ENCODE peak calls at places on chromosomes 4 and X, in seven cellular contexts. I is K562, J is IMR-90, W is OCI-LY7, G is PC-3, M is SK-N-SH, S is hepatocyte. C is an unnamed sample.

GRCh38 chr4:142434519-142435224 is 411.4 kb downstream of the INPP4B start:
- DNase-seq in M (no peak), W (no peak), J (no peak), I (no peak), G (no peak), S (no peak), C (no peak)

GRCh38 chrX:123215397-123216089 is 31.5 kb downstream of the GRIA3 start:
- DNase-seq in J (no peak), M (no peak), S (no peak), I (no peak), W (no peak), G (no peak), C (no peak)

GRCh38 chr4:100907465-100908454 is 389.9 kb upstream of the EMCN start:
- DNase-seq in G (peak; percentile 50), J (peak; percentile 5), M (no peak), W (no peak), S (no peak), I (no peak), C (no peak)

GRCh38 chr4:163895369-163896005 is 401.0 kb downstream of the TMA16 start:
- DNase-seq in I (no peak), J (no peak), W (no peak), S (no peak), G (no peak), M (no peak), C (no peak)

GRCh38 chr4:185039508-185040273 is 21.4 kb downstream of the HELT start:
- DNase-seq in M (peak; percentile 74), J (peak; percentile 68), S (peak; percentile 72), W (peak; percentile 80), G (peak; percentile 54), I (peak; percentile 75), C (peak; percentile 71)

GRCh38 chr4:161948026-161948770 is 215.6 kb downstream of the FSTL5 start:
- DNase-seq in M (no peak), W (no peak), S (no peak), J (no peak), I (no peak), G (no peak), C (no peak)

GRCh38 chr4:26861434-26862186 is 969 bp downstream of the STIM2 start:
- DNase-seq in S (peak; percentile 74), I (peak; percentile 52), G (peak; percentile 37), M (peak; percentile 61), J (peak; percentile 65), W (peak; percentile 97), C (peak; percentile 85)

GRCh38 chr4:40086421-40086820 is 29.8 kb downstream of the N4BP2 start:
- DNase-seq in M (no peak), W (no peak), G (no peak), J (no peak), I (no peak), S (no peak), C (no peak)

GRCh38 chr4:127936974-127937373 is 28.0 kb downstream of the MFSD8 start:
- DNase-seq in M (no peak), I (no peak), W (no peak), G (peak; percentile 21), J (peak; percentile 30), S (no peak), C (no peak)

GRCh38 chr4:109011241-109012031 is 248.6 kb upstream of the ETNPPL start:
- DNase-seq in W (no peak), G (no peak), M (no peak), J (no peak), S (no peak), I (no peak), C (no peak)

GRCh38 chr4:156983366-156983765 is 11.8 kb upstream of the PDGFC start:
- DNase-seq in I (no peak), W (no peak), J (peak; percentile 56), S (no peak), G (peak; percentile 41), M (no peak), C (peak; percentile 9)

GRCh38 chr4:621296-622070 is 3.9 kb upstream of the PDE6B start:
- DNase-seq in G (no peak), M (no peak), J (no peak), I (no peak), S (no peak), W (no peak), C (no peak)

GRCh38 chrX:45803383-45803921 is 602.8 kb upstream of the DIPK2B start:
- DNase-seq in W (no peak), I (no peak), J (peak; percentile 94), M (no peak), G (peak; percentile 95), S (no peak), C (no peak)

GRCh38 chr4:13888112-13888511 is 260.6 kb upstream of the BOD1L1 start:
- DNase-seq in S (no peak), I (no peak), G (peak; percentile 72), W (no peak), M (no peak), J (peak; percentile 93), C (no peak)

GRCh38 chr4:113645771-113646455 is 115.6 kb downstream of the CAMK2D start:
- DNase-seq in W (no peak), S (peak; percentile 75), I (peak; percentile 9), G (peak; percentile 89), M (no peak), J (peak; percentile 82), C (no peak)

GRCh38 chr4:11175374-11175773 is 253.3 kb downstream of the HS3ST1 start:
- DNase-seq in G (no peak), J (no peak), S (no peak), I (no peak), W (no peak), M (no peak), C (no peak)

GRCh38 chr4:20313237-20314030 is 61.7 kb downstream of the SLIT2 start:
- DNase-seq in W (peak; percentile 2), S (peak; percentile 46), G (no peak), M (no peak), I (no peak), J (no peak), C (peak; percentile 33)
- H3K4me2 ChIP-seq in W (no peak overlapping the region), S (no peak overlapping the region), G (no peak overlapping the region), M (no peak overlapping the region), I (no peak overlapping the region), J (no peak overlapping the region), C (no peak overlapping the region)

GRCh38 chr4:19776929-19777328 is 474.8 kb upstream of the SLIT2 start:
- DNase-seq in J (peak; percentile 17), S (no peak), G (peak; percentile 48), W (no peak), M (no peak), I (no peak), C (no peak)
- H3K9me3 ChIP-seq in J (no peaks in the 10 kb centered on the region), S (no peaks in the 10 kb centered on the region), G (no peaks in the 10 kb centered on the region), W (no peaks in the 10 kb centered on the region), M (no peaks in the 10 kb centered on the region), I (no peaks in the 10 kb centered on the region), C (no peaks in the 10 kb centered on the region)

DNA sequence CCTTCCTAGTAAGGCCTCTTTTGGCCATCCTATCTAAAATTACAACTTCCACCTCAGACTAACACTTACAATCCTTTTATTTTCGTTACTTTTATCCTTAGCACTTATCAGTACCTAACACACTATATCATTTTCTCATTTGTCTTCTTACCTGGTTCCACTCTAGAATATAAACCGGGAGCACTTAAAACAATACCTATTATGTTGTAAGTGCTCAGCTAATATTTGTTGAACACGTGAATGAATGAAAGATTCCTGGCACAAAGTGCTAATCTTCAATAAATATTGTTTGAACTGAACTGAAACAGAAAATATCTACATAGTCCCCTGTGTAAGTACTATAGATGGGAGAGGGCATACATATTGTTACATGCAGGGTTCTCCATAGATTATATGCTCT is 14.4 kb downstream of the MGARP start:
- DNase-seq in S (no peak), G (no peak), M (no peak), J (no peak), I (no peak), W (no peak), C (no peak)
- H3K4me2 ChIP-seq in S (peak overlapping the region; percentile 66), G (no peak overlapping the region), M (peak overlapping the region; percentile 74), J (no peak overlapping the region), I (no peak overlapping the region), W (peak overlapping the region; percentile 87), C (peak overlapping the region; percentile 77)

GRCh38 chrX:155873203-155873602 is 7.9 kb upstream of the VAMP7 start:
- DNase-seq in G (no peak), M (no peak), I (no peak), S (no peak), W (no peak), J (no peak), C (no peak)

GRCh38 chrX:155877288-155877687 is 3.9 kb upstream of the VAMP7 start:
- DNase-seq in M (no peak), S (no peak), I (no peak), W (peak; percentile 12), J (no peak), G (no peak), C (no peak)

GRCh38 chrX:155876704-155877103 is 4.4 kb upstream of the VAMP7 start:
- DNase-seq in M (no peak), I (no peak), G (no peak), W (peak; percentile 6), S (no peak), J (no peak), C (peak; percentile 40)

GRCh38 chrX:155871934-155872333 is 9.2 kb upstream of the VAMP7 start:
- DNase-seq in G (no peak), M (no peak), I (no peak), S (no peak), J (no peak), W (no peak), C (no peak)

DNA sequence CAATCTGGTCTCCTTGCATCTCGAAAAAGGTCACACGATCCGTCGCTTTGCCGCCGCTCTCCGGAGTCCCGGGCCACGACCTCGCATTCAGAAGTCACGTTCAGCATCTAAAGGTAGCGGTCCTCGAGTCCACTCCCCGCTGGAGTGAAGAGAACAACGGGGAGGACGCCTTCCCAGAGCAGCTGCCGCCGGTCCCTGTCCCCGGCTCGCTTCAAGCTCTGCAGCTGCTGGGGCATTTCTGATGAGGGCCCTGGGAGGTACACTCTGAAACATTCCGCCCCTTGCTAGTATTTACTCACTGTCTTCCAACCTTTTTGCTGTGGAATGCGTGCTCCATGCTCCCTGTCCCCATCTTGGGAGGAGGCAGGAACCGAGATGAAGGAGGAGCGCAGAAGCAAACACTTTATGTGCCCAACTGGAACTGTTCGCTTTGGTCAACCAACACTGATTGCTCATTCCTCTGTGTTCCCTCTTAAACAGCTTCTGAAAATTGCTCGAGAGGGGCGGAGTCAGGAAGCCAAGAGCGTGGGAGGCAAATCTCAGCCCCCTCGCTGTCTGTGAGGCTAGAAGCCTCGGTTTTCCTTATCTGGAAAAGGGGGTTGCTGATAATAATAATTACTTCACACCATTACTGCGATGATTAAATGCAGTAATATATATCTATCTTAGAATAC is 6.4 kb upstream of the VAMP7 start:
- DNase-seq in I (no peak), S (no peak), M (peak; percentile 36), W (no peak), J (no peak), G (no peak), C (no peak)
- H3K9me3 ChIP-seq in I (no peaks in the 10 kb centered on the region), S (no peaks in the 10 kb centered on the region), M (no peaks in the 10 kb centered on the region), W (no peaks in the 10 kb centered on the region), J (no peaks in the 10 kb centered on the region), G (no peaks in the 10 kb centered on the region), C (no peaks in the 10 kb centered on the region)

DNA sequence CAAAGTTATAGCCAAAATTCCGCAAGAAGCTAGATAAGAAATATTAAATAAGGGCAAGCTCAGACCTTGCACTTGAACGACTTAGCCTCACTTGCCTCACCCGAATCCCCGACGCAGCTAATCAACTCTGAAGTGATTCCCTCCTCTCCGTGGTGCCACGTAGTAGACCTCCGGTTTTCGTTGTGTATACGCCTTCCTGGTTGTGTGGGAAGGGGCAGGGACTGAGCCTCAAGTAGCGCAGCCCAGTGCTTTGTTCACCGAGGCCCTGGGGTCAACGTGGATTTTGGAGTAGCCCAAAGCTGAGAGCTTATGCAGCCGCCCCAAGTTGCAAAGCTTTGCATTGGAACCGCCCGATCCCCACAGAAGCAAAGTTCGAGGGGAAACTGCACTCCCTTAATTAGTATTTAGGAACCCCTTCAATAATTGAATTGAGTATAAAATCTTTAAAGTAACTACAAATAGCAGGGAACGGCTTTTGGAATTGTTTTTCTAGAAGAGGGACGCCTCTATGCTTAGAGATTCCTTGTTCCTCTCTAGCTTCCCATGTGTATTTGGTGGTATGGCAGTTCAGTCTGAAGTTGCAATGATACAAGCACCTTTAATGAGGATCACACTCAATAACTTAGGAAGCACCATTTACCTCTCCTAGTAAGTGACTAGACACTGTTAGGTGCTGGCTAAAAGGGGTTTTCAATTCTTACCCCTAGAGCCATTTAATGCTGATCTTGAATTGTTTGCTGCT is 55.7 kb downstream of the LINC00632 start:
- DNase-seq in G (peak; percentile 46), S (peak; percentile 35), M (no peak), W (no peak), I (no peak), J (peak; percentile 62), C (no peak)
- H3K4me2 ChIP-seq in G (peak overlapping the region; percentile 89), S (peak overlapping the region; percentile 76), M (peak overlapping the region; percentile 48), W (no peak overlapping the region), I (no peak overlapping the region), J (peak overlapping the region; percentile 64), C (peak overlapping the region; percentile 63)

C was measured in MM.1S.